ENCODE peak calls at places on chromosomes 4 and X, in six cellular contexts. U is brain microvascular endothelial cell; Q is pancreas; M is CD8-positive, alpha-beta T cell; K is left ventricle myocardium inferior; P is OCI-LY7. A is an unnamed sample.

GRCh38 chr4:141375855-141376254 is 155.2 kb downstream of the ZNF330 start:
- DNase-seq in K (no peak), M (no peak), U (peak), P (no peak), Q (no peak), A (no peak)

GRCh38 chr4:134313591-134313990 is 112.0 kb upstream of the PABPC4L start:
- DNase-seq in M (no peak), K (no peak), P (no peak), U (no peak), Q (no peak), A (no peak)

GRCh38 chr4:138916763-138917162 is 98.8 kb upstream of the NOCT start:
- DNase-seq in P (no peak), Q (no peak), U (no peak), M (no peak), K (no peak), A (no peak)

GRCh38 chr4:180060159-180060889 is 2182.9 kb upstream of the TENM3 start:
- DNase-seq in P (no peak), Q (no peak), U (no peak), K (no peak), M (no peak), A (no peak)

GRCh38 chr4:52755409-52755808 is 4.2 kb upstream of the ERVMER34-1 start:
- DNase-seq in P (no peak), Q (no peak), U (no peak), K (no peak), M (no peak), A (no peak)

GRCh38 chr4:30789219-30789671 is 69.1 kb downstream of the PCDH7 start:
- DNase-seq in Q (no peak), K (no peak), U (no peak), P (no peak), M (no peak), A (no peak)

GRCh38 chrX:44306336-44306735 is 37.1 kb downstream of the EFHC2 start:
- DNase-seq in K (no peak), Q (no peak), P (no peak), M (no peak), U (peak), A (no peak)

GRCh38 chr4:3294401-3295241 is 1.8 kb downstream of the RGS12 start:
- DNase-seq in P (no peak), M (no peak), Q (no peak), K (no peak), U (no peak), A (no peak)

GRCh38 chrX:52424658-52425057 is 55.8 kb downstream of the XAGE2 start:
- DNase-seq in K (no peak), M (no peak), P (no peak), U (peak), Q (no peak), A (no peak)

GRCh38 chrX:29671426-29671825 is 543.9 kb upstream of the MAGEB2 start:
- DNase-seq in K (no peak), U (no peak), Q (no peak), M (no peak), P (no peak), A (no peak)

GRCh38 chrX:23993012-23993633 is 33.9 kb downstream of the KLHL15 start:
- DNase-seq in U (peak), P (no peak), Q (no peak), M (no peak), K (no peak), A (no peak)

GRCh38 chr4:42122237-42122636 is 30.2 kb downstream of the BEND4 start:
- DNase-seq in M (no peak), Q (no peak), P (no peak), U (no peak), K (no peak), A (no peak)

GRCh38 chr4:137125011-137125410 is 407.3 kb downstream of the PCDH18 start:
- DNase-seq in Q (no peak), M (no peak), P (no peak), U (peak), K (no peak), A (no peak)

GRCh38 chr4:141350122-141350904 is 129.6 kb downstream of the ZNF330 start:
- DNase-seq in M (no peak), U (peak), P (no peak), Q (peak), K (no peak), A (no peak)

GRCh38 chrX:42975906-42976305 is 197.9 kb upstream of the PPP1R2C start:
- DNase-seq in Q (no peak), P (no peak), U (no peak), K (no peak), M (no peak), A (no peak)

GRCh38 chrX:71167031-71167781 is 22.6 kb downstream of the NLGN3 start:
- DNase-seq in Q (no peak), U (no peak), P (no peak), M (no peak), K (no peak), A (no peak)

GRCh38 chr4:154686838-154687237 is 57.0 kb upstream of the LRAT start:
- DNase-seq in Q (no peak), K (no peak), P (no peak), U (no peak), M (no peak), A (no peak)

GRCh38 chr4:176320340-176320975 is 692 bp downstream of the SPCS3 start:
- DNase-seq in U (peak), M (peak), Q (peak), K (peak), P (peak), A (peak)

GRCh38 chr4:27129871-27130277 is 269.2 kb downstream of the STIM2 start:
- DNase-seq in Q (no peak), M (no peak), P (no peak), K (no peak), U (no peak), A (no peak)

GRCh38 chr4:176838611-176839411 is 46.1 kb upstream of the VEGFC start:
- DNase-seq in M (no peak), P (no peak), K (peak), Q (no peak), U (no peak), A (peak)

GRCh38 chr4:127622923-127623754 is 9.6 kb upstream of the INTU start:
- DNase-seq in M (no peak), U (peak), Q (peak), P (no peak), K (peak), A (peak)

GRCh38 chr4:8296491-8296890 is 26.9 kb downstream of the HTRA3 start:
- DNase-seq in K (no peak), P (no peak), M (no peak), Q (no peak), U (no peak), A (no peak)

GRCh38 chrX:1167466-1167865 is 45.0 kb downstream of the CRLF2 start:
- DNase-seq in Q (no peak), U (no peak), K (no peak), M (no peak), P (no peak), A (no peak)

GRCh38 chr4:751676-752075 is 46.0 kb downstream of the PCGF3 start:
- DNase-seq in Q (no peak), M (no peak), P (no peak), U (peak), K (no peak), A (peak)

GRCh38 chr4:18882468-18882867 is 860.9 kb upstream of the LCORL start:
- DNase-seq in M (no peak), K (no peak), P (no peak), U (peak), Q (no peak), A (no peak)

GRCh38 chrX:108347800-108348199 is 90.4 kb downstream of the COL4A6 start:
- DNase-seq in P (no peak), Q (no peak), M (no peak), K (no peak), U (no peak), A (no peak)
- H3K27ac ChIP-seq in P (no peak), Q (no peak), M (no peak), K (no peak), U (no peak), A (no peak)

DNA sequence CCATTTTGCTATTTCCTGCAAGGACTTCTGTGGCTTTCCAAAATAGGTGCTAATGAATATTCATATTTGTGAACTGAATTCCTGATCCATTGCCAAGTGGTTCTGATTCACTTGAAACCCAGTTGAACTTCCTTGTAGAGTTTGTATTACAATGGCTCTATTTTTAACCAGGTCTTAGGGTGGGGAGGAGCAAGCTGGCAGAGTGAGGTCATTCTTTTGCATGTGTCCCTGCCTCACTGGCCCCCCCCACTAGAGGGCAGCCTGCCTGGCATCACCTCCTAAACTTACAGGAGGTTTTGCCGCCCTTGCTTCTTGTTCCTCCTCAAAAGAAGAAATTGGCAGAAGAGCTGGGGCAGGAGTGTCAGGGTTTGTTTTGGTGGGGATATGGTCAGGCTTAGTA is 10.5 kb downstream of the PTTG2 start:
- DNase-seq in Q (peak), K (peak), M (peak), P (peak), U (peak), A (peak)
- H3K27ac ChIP-seq in Q (peak), K (peak), M (no peak), P (no peak), U (no peak), A (peak)

DNA sequence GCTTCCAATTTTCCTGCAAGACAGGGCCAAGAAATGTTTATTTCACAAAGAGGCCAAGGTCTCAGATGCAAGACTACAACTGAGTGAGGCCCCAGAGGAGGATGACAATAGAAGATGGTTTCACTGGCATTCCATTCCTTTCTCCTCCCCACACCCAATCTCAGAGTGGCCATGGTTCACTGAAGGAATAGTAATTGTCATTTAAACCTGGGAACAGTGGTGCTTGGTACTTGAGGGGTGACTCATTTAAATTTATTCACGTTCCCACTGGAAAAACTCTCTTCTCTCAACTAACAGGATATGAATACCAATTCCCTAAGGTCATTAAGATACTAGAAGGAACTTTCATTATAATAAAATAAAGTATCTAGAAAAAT is 35.3 kb upstream of the CXCL8 start:
- DNase-seq in K (no peak), P (no peak), Q (no peak), U (peak), M (no peak), A (no peak)
- H3K27ac ChIP-seq in K (peak), P (no peak), Q (peak), U (peak), M (no peak), A (peak)

DNA sequence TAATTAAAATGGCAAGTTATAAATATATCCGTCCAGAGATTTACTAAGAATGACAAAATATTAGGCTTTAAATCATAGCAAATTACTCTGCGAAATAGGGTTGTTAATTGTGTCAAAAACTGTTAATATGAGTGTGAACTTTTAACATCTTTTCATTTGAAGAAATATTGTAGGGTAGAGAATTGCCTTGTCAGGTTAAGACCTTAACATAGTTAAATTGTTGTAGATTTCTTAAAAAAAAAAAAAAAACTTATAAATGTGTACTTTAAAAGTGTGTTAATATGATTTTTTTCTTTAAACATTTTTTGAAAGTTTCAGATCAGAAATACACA is 107.7 kb upstream of the TLR2 start:
- DNase-seq in U (no peak), Q (no peak), M (no peak), P (no peak), K (no peak), A (no peak)
- H3K27ac ChIP-seq in U (no peak), Q (no peak), M (no peak), P (peak), K (no peak), A (no peak)

GRCh38 chr4:74631338-74631737 is 163.0 kb downstream of the BTC start:
- DNase-seq in M (no peak), K (no peak), Q (no peak), P (no peak), U (peak), A (no peak)

GRCh38 chr4:74635074-74635473 is 159.2 kb downstream of the BTC start:
- DNase-seq in P (no peak), K (no peak), U (no peak), M (no peak), Q (no peak), A (no peak)

GRCh38 chr4:74631988-74632387 is 162.3 kb downstream of the BTC start:
- DNase-seq in U (no peak), M (no peak), K (no peak), Q (no peak), P (no peak), A (no peak)

GRCh38 chr4:74630551-74630950 is 163.8 kb downstream of the BTC start:
- DNase-seq in M (no peak), Q (no peak), P (no peak), K (no peak), U (no peak), A (no peak)

DNA sequence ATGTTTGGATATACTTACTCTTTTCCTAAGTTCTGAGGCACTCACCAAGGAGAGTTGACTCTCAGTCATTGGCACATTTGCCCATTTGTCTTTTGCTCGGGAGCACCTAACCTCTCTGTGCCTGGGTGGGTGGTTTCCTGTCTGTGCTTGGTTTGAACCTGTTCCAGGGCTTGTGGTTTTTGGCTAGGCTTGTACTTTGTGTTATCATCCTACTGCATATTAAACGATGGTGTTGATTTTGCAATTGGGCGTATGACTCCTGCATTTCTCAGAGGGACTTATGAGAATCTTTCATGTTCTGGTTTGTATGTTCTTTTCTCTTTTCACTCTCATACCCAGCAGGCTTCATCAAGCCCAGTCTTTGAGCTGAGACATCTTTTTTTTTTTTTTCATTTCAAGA is 161.7 kb downstream of the BTC start:
- DNase-seq in K (no peak), P (no peak), U (peak), Q (peak), M (peak), A (peak)
- H3K27ac ChIP-seq in K (no peak), P (no peak), U (peak), Q (no peak), M (no peak), A (no peak)

GRCh38 chr4:107380836-107381438 is 339.1 kb downstream of the PAPSS1 start:
- DNase-seq in U (no peak), Q (no peak), K (no peak), P (no peak), M (no peak), A (no peak)
- H3K27ac ChIP-seq in U (no peak), Q (no peak), K (no peak), P (no peak), M (no peak), A (no peak)

DNA sequence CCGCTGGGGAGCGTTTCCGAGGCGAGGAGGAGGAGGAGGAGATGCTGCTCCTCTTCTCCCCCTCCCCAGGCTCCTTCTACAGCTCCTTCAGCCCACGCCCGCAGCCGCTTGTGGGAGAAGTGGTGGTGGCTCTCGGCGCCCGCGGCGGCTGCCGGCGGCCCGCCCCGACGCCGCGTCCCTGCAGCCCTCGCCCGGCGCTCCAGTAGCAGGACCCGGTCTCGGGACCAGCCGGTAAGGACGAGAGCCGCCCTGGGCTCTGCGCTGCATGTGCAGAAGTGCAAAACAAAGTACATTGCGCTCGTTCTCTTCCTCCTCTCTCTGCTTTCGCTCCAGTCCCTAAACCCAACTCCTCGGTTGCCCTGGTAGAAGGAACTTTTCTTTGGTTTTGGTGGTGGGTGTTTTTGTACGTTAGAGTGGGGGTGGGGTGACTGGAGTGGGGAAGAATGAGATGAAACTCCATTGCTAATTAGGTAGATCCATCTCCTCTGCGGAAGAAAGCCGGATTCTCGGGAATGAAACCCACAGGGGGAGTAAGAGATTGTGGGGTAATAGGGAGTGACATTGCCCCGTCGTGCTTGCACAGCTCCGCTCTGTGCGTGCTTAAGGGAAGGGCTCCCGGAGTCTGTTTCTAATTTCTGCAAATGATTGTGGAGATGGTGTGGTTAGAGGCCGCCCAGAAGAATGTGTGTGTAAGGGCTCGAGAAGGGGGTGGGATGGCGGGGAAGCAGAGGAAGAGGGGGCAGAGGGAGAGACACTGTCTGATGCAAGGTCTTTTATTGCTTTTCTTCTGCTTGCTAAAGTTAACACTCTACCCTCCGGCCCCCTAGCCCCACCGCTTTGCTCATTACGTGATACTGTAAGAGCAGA is 677 bp downstream of the PTPN13 start:
- DNase-seq in Q (peak), U (peak), M (no peak), P (no peak), K (peak), A (peak)
- H3K27ac ChIP-seq in Q (peak), U (peak), M (no peak), P (no peak), K (peak), A (peak)

GRCh38 chr4:146522862-146523205 is 1.1 kb upstream of the SLC10A7 start:
- DNase-seq in P (peak), K (no peak), U (no peak), Q (no peak), M (no peak), A (no peak)
- H3K27ac ChIP-seq in P (no peak), K (peak), U (peak), Q (no peak), M (peak), A (peak)

GRCh38 chr4:150251752-150252190 is 173.5 kb downstream of the DCLK2 start:
- DNase-seq in P (no peak), U (no peak), Q (no peak), K (no peak), M (no peak), A (no peak)
- H3K27ac ChIP-seq in P (no peak), U (no peak), Q (no peak), K (no peak), M (no peak), A (no peak)

GRCh38 chr4:6268650-6269399 is 825 bp upstream of the WFS1 start:
- DNase-seq in K (no peak), M (no peak), P (peak), Q (no peak), U (no peak), A (peak)
- H3K27ac ChIP-seq in K (peak), M (peak), P (peak), Q (peak), U (no peak), A (no peak)

A was measured in heart left ventricle.